ENCODE peak calls at places on chromosome 1, in five cellular contexts. R, J, K, Z and O are unnamed samples.
A peak's percentile ranks its signal among the peaks of the same experiment; 100 is the strongest.

GRCh38 chr1:15510611-15511405 is 13.2 kb downstream of the CASP9 start:
- DNase-seq in K (no peak), R (no peak), Z (no peak), J (no peak), O (no peak)

GRCh38 chr1:6309550-6309949 is 48.7 kb upstream of the GPR153 start:
- DNase-seq in R (no peak), Z (no peak), K (no peak), J (no peak), O (no peak)

GRCh38 chr1:167876597-167877175 is 37.2 kb downstream of the ADCY10 start:
- DNase-seq in J (no peak), K (no peak), Z (no peak), R (no peak), O (no peak)

GRCh38 chr1:221708987-221709386 is 32.9 kb downstream of the DUSP10 start:
- DNase-seq in Z (no peak), K (no peak), J (no peak), R (no peak), O (no peak)

GRCh38 chr1:221742555-221743415 is 896 bp upstream of the DUSP10 start:
- DNase-seq in R (peak; percentile 96), Z (peak; percentile 76), K (peak; percentile 74), J (peak; percentile 53), O (peak; percentile 76)

GRCh38 chr1:154466136-154466665 is 35.8 kb upstream of the TDRD10 start:
- DNase-seq in K (no peak), R (no peak), J (no peak), Z (no peak), O (no peak)

GRCh38 chr1:197615693-197616011 is 159.6 kb downstream of the DENND1B start:
- DNase-seq in Z (no peak), R (no peak), J (no peak), K (no peak), O (no peak)

GRCh38 chr1:208235983-208236761 is 8.0 kb downstream of the PLXNA2 start:
- DNase-seq in R (no peak), K (no peak), J (no peak), Z (no peak), O (no peak)

GRCh38 chr1:162942903-162943567 is 82.1 kb upstream of the CCDC190 start:
- DNase-seq in J (no peak), K (no peak), R (no peak), Z (no peak), O (no peak)

GRCh38 chr1:52588535-52588934 is 13.6 kb upstream of the GPX7 start:
- DNase-seq in K (no peak), R (no peak), J (no peak), Z (no peak), O (no peak)

GRCh38 chr1:1110561-1110971 is 5.3 kb downstream of the C1orf159 start:
- DNase-seq in Z (no peak), J (no peak), K (no peak), R (peak; percentile 38), O (no peak)

GRCh38 chr1:109067883-109068282 is 7.9 kb downstream of the TAF13 start:
- DNase-seq in K (no peak), Z (no peak), J (no peak), R (no peak), O (no peak)

GRCh38 chr1:183879477-183879876 is 74.6 kb downstream of the RGL1 start:
- DNase-seq in J (no peak), R (no peak), Z (no peak), K (no peak), O (no peak)

GRCh38 chr1:101733340-101733739 is 263.4 kb downstream of the OLFM3 start:
- DNase-seq in R (no peak), J (no peak), Z (no peak), K (no peak), O (no peak)

DNA sequence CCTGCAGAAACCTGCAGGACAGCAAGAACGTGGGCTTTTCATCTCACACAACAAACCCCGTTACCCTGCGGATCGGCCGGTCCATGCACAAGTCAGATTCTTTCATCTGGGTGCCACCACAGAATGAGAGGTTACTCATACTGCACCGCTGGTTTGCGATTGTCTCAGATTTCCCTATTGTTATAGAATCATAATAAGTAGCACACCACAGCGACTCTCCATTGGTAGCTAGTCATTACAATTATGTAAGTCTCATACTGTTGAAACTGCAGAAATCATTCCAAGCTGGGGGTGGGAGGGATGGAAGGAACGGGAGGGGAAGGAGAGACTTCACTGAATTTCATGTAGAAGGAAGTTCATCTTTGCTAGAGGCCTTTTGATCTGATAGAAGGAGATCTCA is 221.0 kb downstream of the KIF26B start:
- DNase-seq in R (no peak), J (no peak), K (no peak), Z (no peak), O (no peak)
- H3K4me3 ChIP-seq in R (no peak overlapping the region), J (no peak overlapping the region), K (no peak overlapping the region), Z (no peak overlapping the region), O (no peak overlapping the region)

GRCh38 chr1:234499119-234500039 is 20.4 kb upstream of the TARBP1 start:
- DNase-seq in Z (peak; percentile 92), R (peak; percentile 94), J (no peak), K (peak; percentile 88), O (peak; percentile 81)
- H3K4me3 ChIP-seq in Z (no peak overlapping the region), R (peak overlapping the region; percentile 21), J (peak overlapping the region; percentile 8), K (no peak overlapping the region), O (no peak overlapping the region)

GRCh38 chr1:46173361-46173856 is 1.5 kb upstream of the TSPAN1 start:
- DNase-seq in R (no peak), J (no peak), Z (no peak), K (peak; percentile 41), O (no peak)

GRCh38 chr1:46172321-46172720 is 2.6 kb upstream of the TSPAN1 start:
- DNase-seq in K (no peak), R (no peak), Z (no peak), J (no peak), O (no peak)

GRCh38 chr1:46175243-46175642 is 356 bp downstream of the TSPAN1 start:
- DNase-seq in J (no peak), K (no peak), R (no peak), Z (no peak), O (no peak)

GRCh38 chr1:46176211-46176865 is at the start of gene P3R3URF:
- DNase-seq in R (no peak), Z (no peak), K (no peak), J (no peak), O (no peak)

DNA sequence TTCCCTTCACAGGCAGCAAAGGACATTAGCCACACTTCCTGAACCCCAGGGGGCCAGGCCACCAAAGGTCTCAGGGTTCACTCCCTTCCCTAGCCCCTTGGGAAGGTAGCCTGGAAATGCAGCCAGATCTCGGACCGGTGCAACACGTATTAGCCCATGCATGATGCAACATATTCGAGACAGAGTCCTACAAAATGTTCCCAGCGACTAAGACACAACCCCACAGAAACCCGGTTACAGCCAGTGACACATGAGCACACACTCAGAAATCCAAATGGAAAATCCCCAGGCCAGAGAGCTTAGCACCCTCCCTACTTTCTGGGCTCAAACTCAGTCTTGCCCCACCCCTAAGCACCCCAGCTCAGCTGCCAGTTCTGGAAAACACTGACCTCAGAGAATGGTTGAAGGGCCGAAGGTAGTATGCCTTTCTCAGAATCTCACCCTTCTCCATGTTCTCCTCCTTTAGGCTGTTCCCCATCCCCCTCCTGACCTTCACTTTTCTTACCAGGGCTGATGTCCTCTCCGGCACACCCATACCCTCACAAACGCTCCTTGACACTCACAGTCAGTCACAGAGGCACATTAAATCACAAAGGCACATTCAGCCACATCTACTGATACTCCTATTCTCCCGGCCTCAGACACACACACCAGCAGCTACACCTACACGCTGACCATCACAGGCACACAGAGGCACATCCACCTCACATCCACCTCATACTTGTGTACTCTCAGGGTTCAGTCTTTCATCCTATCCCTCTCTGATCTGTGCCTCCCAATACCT is at the start of gene TSPAN1:
- DNase-seq in R (no peak), K (no peak), Z (no peak), J (no peak), O (no peak)
- H3K4me3 ChIP-seq in R (no peak within 1 kb of the TSS), K (no peak within 1 kb of the TSS), Z (no peak within 1 kb of the TSS), J (no peak within 1 kb of the TSS), O (no peak within 1 kb of the TSS)

GRCh38 chr1:2999138-2999537 is 22.1 kb upstream of the ACTRT2 start:
- DNase-seq in K (no peak), Z (peak; percentile 3), J (no peak), R (no peak), O (no peak)
- H3K4me3 ChIP-seq in K (no peak overlapping the region), Z (no peak overlapping the region), J (no peak overlapping the region), R (no peak overlapping the region), O (no peak overlapping the region)

GRCh38 chr1:46203738-46204405 is 738 bp downstream of the LURAP1 start:
- DNase-seq in J (no peak), K (no peak), Z (no peak), R (no peak), O (no peak)
- H3K4me3 ChIP-seq in J (no peak overlapping the region), K (no peak overlapping the region), Z (peak overlapping the region; percentile 92), R (peak overlapping the region; percentile 76), O (no peak overlapping the region)

DNA sequence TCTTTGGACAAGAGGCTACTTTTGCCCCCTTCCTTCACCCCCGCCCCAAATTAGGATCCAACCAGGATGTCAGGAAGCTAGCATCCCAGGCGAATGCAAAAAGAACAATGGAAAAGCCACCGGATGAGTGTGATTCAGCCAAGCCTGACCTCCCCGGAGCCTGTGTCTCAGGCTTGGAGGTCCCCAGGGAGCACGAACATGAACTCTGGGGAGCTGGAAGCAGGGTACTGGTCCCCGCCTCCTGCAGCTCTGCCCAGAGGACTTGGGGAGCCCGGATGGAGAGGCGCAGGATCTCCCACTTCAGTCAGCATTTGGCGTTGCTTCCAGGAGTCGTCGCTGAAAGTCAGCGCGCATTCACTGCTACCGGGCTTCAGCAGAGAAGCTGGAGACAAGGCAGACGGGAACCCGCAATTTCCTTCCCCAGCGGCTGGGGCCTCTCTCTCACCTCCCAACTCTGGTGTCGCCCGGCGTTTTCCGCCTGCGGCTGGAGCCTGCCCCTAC is 1.8 kb upstream of the TBX15 start:
- DNase-seq in K (no peak), J (no peak), R (no peak), Z (no peak), O (no peak)
- H3K4me3 ChIP-seq in K (no peak overlapping the region), J (no peak overlapping the region), R (no peak overlapping the region), Z (no peak overlapping the region), O (no peak overlapping the region)

GRCh38 chr1:218171302-218171893 is 113.7 kb upstream of the RRP15 start:
- DNase-seq in K (peak; percentile 51), J (no peak), R (no peak), Z (no peak), O (peak; percentile 17)

GRCh38 chr1:218164930-218165686 is 120.0 kb upstream of the RRP15 start:
- DNase-seq in Z (peak; percentile 61), J (no peak), K (peak; percentile 58), R (no peak), O (peak; percentile 14)

GRCh38 chr1:218164111-218164929 is 120.8 kb upstream of the RRP15 start:
- DNase-seq in K (peak; percentile 63), Z (peak; percentile 85), R (peak; percentile 48), J (no peak), O (no peak)

GRCh38 chr1:218163371-218163770 is 121.7 kb upstream of the RRP15 start:
- DNase-seq in R (no peak), K (no peak), Z (no peak), J (no peak), O (no peak)

GRCh38 chr1:218165687-218166088 is 119.4 kb upstream of the RRP15 start:
- DNase-seq in K (peak; percentile 17), J (no peak), Z (no peak), R (no peak), O (no peak)
- H3K4me3 ChIP-seq in K (peak overlapping the region; percentile 71), J (no peak overlapping the region), Z (peak overlapping the region; percentile 49), R (peak overlapping the region; percentile 51), O (peak overlapping the region; percentile 37)

DNA sequence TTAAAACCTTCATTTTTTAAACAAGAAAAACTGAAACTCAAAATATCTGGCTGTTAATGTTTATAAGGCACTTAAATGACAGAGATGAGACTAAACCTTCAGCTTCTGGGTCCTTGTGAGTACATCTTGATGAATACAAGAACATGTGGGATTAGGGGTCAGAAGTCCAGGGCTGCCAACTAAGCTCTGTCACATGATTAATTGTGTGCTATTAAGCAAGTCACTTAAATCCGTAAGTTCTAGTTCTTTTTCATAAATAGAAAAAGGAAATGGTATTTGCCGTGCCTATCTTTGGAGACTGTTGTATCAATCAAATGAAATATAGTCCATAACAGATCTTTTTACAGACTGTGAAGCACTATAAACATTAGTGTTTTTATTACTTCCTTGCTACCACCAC is 43.2 kb upstream of the KCTD3 start:
- DNase-seq in Z (no peak), K (no peak), R (no peak), J (no peak), O (no peak)
- H3K4me3 ChIP-seq in Z (no peak overlapping the region), K (no peak overlapping the region), R (no peak overlapping the region), J (no peak overlapping the region), O (no peak overlapping the region)